ENCODE peak calls at places on chromosomes 1 and 21, in five cellular contexts. D, E, K, W and R are unnamed samples.

GRCh38 chr1:244861683-244862082 is 2.7 kb downstream of the HNRNPU start:
- DNase-seq in D (no peak), W (no peak), E (no peak), K (no peak), R (no peak)

GRCh38 chr1:95554408-95554807 is 320.4 kb downstream of the RWDD3 start:
- DNase-seq in E (no peak), W (no peak), D (no peak), K (no peak), R (no peak)

GRCh38 chr1:115299266-115299665 is 38.8 kb downstream of the NGF start:
- DNase-seq in E (no peak), W (no peak), D (no peak), K (no peak), R (no peak)

GRCh38 chr1:90434460-90434859 is 282.6 kb downstream of the BARHL2 start:
- DNase-seq in W (no peak), E (no peak), K (no peak), D (no peak), R (no peak)

GRCh38 chr21:37045556-37045955 is 27.3 kb downstream of the PIGP start:
- DNase-seq in W (no peak), D (no peak), K (no peak), E (no peak), R (no peak)

GRCh38 chr21:41121785-41122415 is 46.1 kb upstream of the BACE2 start:
- DNase-seq in D (peak), K (peak), E (peak), W (peak), R (peak)

GRCh38 chr21:35512321-35512720 is 463.2 kb upstream of the RUNX1 start:
- DNase-seq in W (no peak), D (no peak), E (no peak), K (no peak), R (no peak)

GRCh38 chr21:45246535-45247320 is 41.0 kb downstream of the POFUT2 start:
- DNase-seq in W (no peak), D (no peak), K (no peak), E (peak), R (no peak)

GRCh38 chr1:112995890-112996289 is 39.9 kb upstream of the SLC16A1 start:
- DNase-seq in D (no peak), E (no peak), W (no peak), K (no peak), R (no peak)